ENCODE peak calls at places on chromosome 18, in four cellular contexts. L, O, B and D are unnamed samples.
A peak's percentile ranks its signal among the peaks of the same experiment; 100 is the strongest.

GRCh38 chr18:57915848-57916596 is 112.9 kb upstream of the ATP8B1 start:
- DNase-seq in B (peak; percentile 62), L (peak; percentile 14), O (no peak), D (peak; percentile 15)

GRCh38 chr18:36828157-36828629 is 609 bp downstream of the TPGS2 start:
- DNase-seq in O (no peak), B (peak; percentile 76), L (no peak), D (no peak)

GRCh38 chr18:9731380-9731779 is 23.3 kb downstream of the RAB31 start:
- DNase-seq in O (no peak), B (peak; percentile 17), L (no peak), D (no peak)

GRCh38 chr18:58756596-58757240 is 85.5 kb downstream of the MALT1 start:
- DNase-seq in L (no peak), B (no peak), O (no peak), D (no peak)

GRCh38 chr18:63831080-63831788 is 56.0 kb downstream of the SERPINB7 start:
- DNase-seq in O (peak; percentile 75), B (peak; percentile 13), L (peak; percentile 65), D (no peak)

GRCh38 chr18:80147418-80148315 is 38.6 kb downstream of the ADNP2 start:
- DNase-seq in L (peak; percentile 89), O (peak; percentile 51), B (peak; percentile 80), D (peak; percentile 73)

GRCh38 chr18:57022716-57023115 is 124.2 kb upstream of the BOD1L2 start:
- DNase-seq in O (no peak), L (no peak), B (no peak), D (no peak)

GRCh38 chr18:58858591-58859468 is 5.8 kb upstream of the ZNF532 start:
- DNase-seq in O (no peak), L (no peak), B (peak; percentile 50), D (no peak)

GRCh38 chr18:75607701-75608100 is 180.2 kb upstream of the SMIM21 start:
- DNase-seq in L (no peak), O (no peak), B (peak; percentile 41), D (no peak)

GRCh38 chr18:48819276-48819675 is 131.5 kb downstream of the SMAD7 start:
- DNase-seq in O (no peak), B (no peak), L (no peak), D (peak; percentile 3)

GRCh38 chr18:5295231-5295920 is at the start of gene ZBTB14:
- DNase-seq in B (peak; percentile 78), O (no peak), L (peak; percentile 76), D (peak; percentile 71)

GRCh38 chr18:6616981-6617380 is 112.5 kb upstream of the ARHGAP28 start:
- DNase-seq in B (no peak), O (no peak), L (no peak), D (no peak)

GRCh38 chr18:72324677-72325076 is 219.5 kb downstream of the CBLN2 start:
- DNase-seq in L (no peak), B (no peak), O (no peak), D (no peak)

GRCh38 chr18:57947117-57947516 is 96.9 kb upstream of the NEDD4L start:
- DNase-seq in B (no peak), L (no peak), O (no peak), D (no peak)

GRCh38 chr18:78920436-78921138 is 59.0 kb upstream of the SALL3 start:
- DNase-seq in L (no peak), B (no peak), O (no peak), D (no peak)

GRCh38 chr18:10490401-10491289 is 35.2 kb upstream of the NAPG start:
- DNase-seq in O (no peak), L (peak; percentile 80), B (no peak), D (peak; percentile 31)

GRCh38 chr18:48694295-48694694 is 155.5 kb downstream of the CTIF start:
- DNase-seq in O (no peak), B (no peak), L (no peak), D (no peak)

GRCh38 chr18:79062806-79063205 is 6.4 kb upstream of the ATP9B start:
- DNase-seq in L (no peak), O (no peak), B (no peak), D (no peak)

GRCh38 chr18:40293311-40293710 is 1661.7 kb upstream of the PIK3C3 start:
- DNase-seq in L (no peak), B (peak; percentile 9), O (no peak), D (no peak)

GRCh38 chr18:22293417-22293816 is 124.0 kb downstream of the GATA6 start:
- DNase-seq in B (peak; percentile 87), O (no peak), L (no peak), D (no peak)

GRCh38 chr18:52764271-52764670 is 424.3 kb downstream of the DCC start:
- DNase-seq in B (no peak), O (no peak), L (no peak), D (no peak)

GRCh38 chr18:57970356-57971095 is 73.5 kb upstream of the NEDD4L start:
- DNase-seq in L (no peak), O (no peak), B (no peak), D (peak; percentile 10)

GRCh38 chr18:48445540-48445939 is 36.4 kb upstream of the ZBTB7C start:
- DNase-seq in O (peak; percentile 54), B (peak; percentile 92), L (peak; percentile 75), D (peak; percentile 85)

GRCh38 chr18:74283255-74283554 is 8.6 kb downstream of the CYB5A start:
- DNase-seq in B (no peak), O (no peak), L (no peak), D (no peak)

GRCh38 chr18:48909721-48910120 is 41.0 kb downstream of the SMAD7 start:
- DNase-seq in B (no peak), O (no peak), L (no peak), D (no peak)

GRCh38 chr18:69636529-69637301 is 236.0 kb downstream of the DOK6 start:
- DNase-seq in B (no peak), L (peak; percentile 43), O (no peak), D (peak; percentile 16)

GRCh38 chr18:67001052-67001451 is 397.2 kb upstream of the CDH19 start:
- DNase-seq in O (no peak), B (no peak), L (no peak), D (no peak)

GRCh38 chr18:7898181-7898580 is 331.1 kb downstream of the PTPRM start:
- DNase-seq in L (no peak), B (no peak), O (no peak), D (no peak)

GRCh38 chr18:56789004-56789888 is 138.1 kb downstream of the WDR7 start:
- DNase-seq in O (no peak), B (peak; percentile 71), L (peak; percentile 48), D (peak; percentile 15)

DNA sequence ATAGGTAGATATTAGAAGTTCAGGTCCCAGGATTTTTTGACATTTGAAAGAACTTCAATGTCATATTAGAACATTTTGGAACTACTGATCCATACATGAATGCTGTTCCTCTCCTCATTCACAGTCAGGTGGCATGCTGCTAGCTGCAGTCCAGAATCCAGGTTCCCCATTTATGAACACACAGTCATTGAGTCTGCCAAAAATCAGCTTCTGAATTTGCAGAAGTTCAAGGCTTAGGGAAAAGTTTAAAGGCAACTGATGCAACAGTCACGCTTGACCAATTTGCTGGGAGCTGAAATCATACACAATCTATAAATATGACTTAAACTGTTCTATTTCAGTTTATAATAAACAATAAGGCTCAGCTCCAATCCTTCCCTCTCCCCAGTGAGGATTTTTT is 17.3 kb upstream of the TTR start:
- DNase-seq in O (no peak), L (no peak), B (no peak), D (no peak)
- TF ChIP-seq CTCF in O (no peak), L (no peak), B (no peak), D (no peak)

DNA sequence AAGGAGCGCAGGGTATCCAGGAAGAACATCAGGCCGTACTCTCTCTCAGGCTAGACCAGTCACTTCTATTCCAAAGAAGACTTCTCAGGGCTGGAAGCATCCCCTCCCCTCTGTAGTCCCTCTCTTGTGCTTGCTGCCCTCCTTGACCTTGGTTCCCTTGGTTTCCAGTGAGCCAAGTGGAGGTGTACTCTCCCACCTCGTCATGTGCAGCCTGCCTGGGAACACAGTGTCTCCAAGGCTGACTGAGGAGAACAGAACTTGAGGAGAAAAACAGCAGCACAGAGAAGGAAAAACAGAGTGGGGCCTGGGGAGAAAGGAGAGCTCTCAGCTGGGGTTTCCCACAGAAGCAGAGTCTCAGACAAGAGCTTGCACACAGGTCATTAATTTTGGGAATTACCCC is 52.7 kb downstream of the HAUS1 start:
- DNase-seq in L (no peak), B (no peak), O (no peak), D (no peak)
- TF ChIP-seq CTCF in L (no peak), B (no peak), O (no peak), D (no peak)

DNA sequence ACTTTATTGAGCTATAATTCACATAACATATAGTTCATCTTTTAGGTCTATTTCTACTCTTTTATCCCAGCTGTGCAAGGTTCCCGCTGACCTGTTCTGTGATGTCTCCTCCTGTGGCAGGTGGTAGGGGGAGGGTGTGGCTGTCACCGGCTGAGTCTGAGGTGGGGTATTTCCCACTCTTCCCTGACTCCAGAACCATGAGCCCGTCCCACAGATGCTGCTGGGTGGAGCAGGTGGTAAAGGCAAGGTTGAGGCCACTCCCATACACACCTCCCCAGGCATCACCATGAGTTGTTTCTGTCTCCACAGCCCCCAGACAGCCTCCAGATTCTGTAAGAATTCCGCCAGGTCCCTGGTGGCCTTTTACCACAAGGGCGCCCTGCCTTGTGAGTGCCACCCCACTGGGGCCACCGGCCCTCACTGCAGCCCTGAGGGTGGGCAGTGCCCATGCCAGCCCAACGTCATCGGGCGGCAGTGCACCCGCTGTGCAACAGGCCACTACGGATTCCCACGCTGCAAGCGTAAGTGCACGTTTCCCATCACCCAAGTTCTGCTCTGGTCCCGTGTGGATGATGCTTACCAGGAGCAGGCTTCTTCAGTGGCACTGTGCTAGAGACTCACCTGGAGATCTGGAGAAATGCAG is 156.9 kb downstream of the LAMA3 start:
- DNase-seq in L (no peak), B (no peak), O (no peak), D (no peak)
- TF ChIP-seq CTCF in L (no peak), B (no peak), O (no peak), D (no peak)

GRCh38 chr18:50737127-50737526 is 82.7 kb downstream of the MRO start:
- DNase-seq in L (no peak), O (no peak), B (no peak), D (no peak)
- TF ChIP-seq CTCF in L (no peak), O (no peak), B (no peak), D (no peak)

DNA sequence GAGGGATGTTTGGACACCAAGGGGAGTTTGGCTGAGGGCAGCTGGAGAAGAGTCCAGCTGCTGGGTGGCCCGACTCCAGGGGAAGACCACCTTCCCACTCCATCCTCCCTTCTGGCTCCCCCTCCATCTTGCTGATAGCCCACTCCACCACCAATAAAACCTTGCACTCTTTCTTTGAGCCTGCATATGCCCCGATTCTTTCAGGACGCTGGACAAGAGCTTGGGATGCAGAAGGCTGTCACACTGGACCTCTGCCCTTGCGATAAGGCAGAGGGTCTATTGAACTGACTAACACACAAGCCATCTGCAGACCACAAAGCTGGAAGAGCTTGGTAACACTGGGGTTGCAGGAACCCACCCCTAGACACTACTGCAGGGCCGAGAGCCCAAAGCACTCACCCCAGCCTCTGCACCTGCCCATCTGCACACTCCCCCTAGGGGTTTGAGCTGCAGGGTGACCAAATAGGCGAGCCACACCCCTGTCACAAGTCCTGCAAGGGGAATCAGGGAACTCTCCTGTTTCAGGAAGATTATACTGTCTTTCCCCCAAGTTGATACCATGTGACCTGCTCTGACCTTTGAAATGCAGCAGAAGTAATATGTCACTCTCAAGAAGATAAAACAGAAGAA is 70.5 kb downstream of the SMAD4 start:
- DNase-seq in O (no peak), B (no peak), L (no peak), D (no peak)
- TF ChIP-seq CTCF in O (no peak), B (no peak), L (no peak), D (no peak)

GRCh38 chr18:42640160-42640559 is 475.3 kb downstream of the RIT2 start:
- DNase-seq in O (no peak), L (no peak), B (no peak), D (no peak)

GRCh38 chr18:42636309-42636708 is 479.2 kb downstream of the RIT2 start:
- DNase-seq in O (no peak), L (no peak), B (no peak), D (no peak)

GRCh38 chr18:42635378-42636048 is 480.0 kb downstream of the RIT2 start:
- DNase-seq in O (no peak), L (no peak), B (peak; percentile 3), D (peak; percentile 5)
- TF ChIP-seq CTCF in O (no peak), L (no peak), B (no peak), D (no peak)